ENCODE peak calls at places on chromosomes 7 and 10, in eight cellular contexts. One of them, this sample, is unnamed.

GRCh38 chr10:2525781-2526180 is 541.6 kb upstream of the PFKP start:
- DNase-seq in SJSA1: no peak
- DNase-seq in neural progenitor cell: no peak
- DNase-seq in RWPE2: no peak
- DNase-seq in naive thymus-derived CD4-positive, alpha-beta T cell: no peak
- DNase-seq in tibial artery: no peak
- DNase-seq in body of pancreas: no peak
- DNase-seq in AG04450: no peak
- DNase-seq in this sample: no peak

GRCh38 chr10:49608166-49608758 is 1.8 kb upstream of the SLC18A3 start:
- DNase-seq in SJSA1: no peak
- DNase-seq in neural progenitor cell: no peak
- DNase-seq in RWPE2: peak
- DNase-seq in naive thymus-derived CD4-positive, alpha-beta T cell: no peak
- DNase-seq in tibial artery: peak
- DNase-seq in body of pancreas: no peak
- DNase-seq in AG04450: no peak
- DNase-seq in this sample: peak

GRCh38 chr10:11610855-11611247 is 599 bp downstream of the USP6NL start:
- DNase-seq in SJSA1: no peak
- DNase-seq in neural progenitor cell: peak
- DNase-seq in RWPE2: no peak
- DNase-seq in naive thymus-derived CD4-positive, alpha-beta T cell: no peak
- DNase-seq in tibial artery: peak
- DNase-seq in body of pancreas: peak
- DNase-seq in AG04450: no peak
- DNase-seq in this sample: peak

GRCh38 chr7:74479961-74480829 is 26.5 kb downstream of the GTF2IRD1 start:
- DNase-seq in SJSA1: no peak
- DNase-seq in neural progenitor cell: peak
- DNase-seq in RWPE2: no peak
- DNase-seq in naive thymus-derived CD4-positive, alpha-beta T cell: no peak
- DNase-seq in tibial artery: peak
- DNase-seq in body of pancreas: peak
- DNase-seq in AG04450: peak
- DNase-seq in this sample: peak

GRCh38 chr7:156162451-156162850 is 350.2 kb upstream of the SHH start:
- DNase-seq in SJSA1: no peak
- DNase-seq in neural progenitor cell: no peak
- DNase-seq in RWPE2: no peak
- DNase-seq in naive thymus-derived CD4-positive, alpha-beta T cell: no peak
- DNase-seq in tibial artery: no peak
- DNase-seq in body of pancreas: no peak
- DNase-seq in AG04450: no peak
- DNase-seq in this sample: peak

GRCh38 chr7:131745645-131746248 is 189.3 kb upstream of the PODXL start:
- DNase-seq in SJSA1: no peak
- DNase-seq in neural progenitor cell: peak
- DNase-seq in RWPE2: no peak
- DNase-seq in naive thymus-derived CD4-positive, alpha-beta T cell: no peak
- DNase-seq in tibial artery: no peak
- DNase-seq in body of pancreas: peak
- DNase-seq in AG04450: no peak
- DNase-seq in this sample: peak

GRCh38 chr10:124659380-124659779 is 84.8 kb downstream of the FAM53B start:
- DNase-seq in SJSA1: no peak
- DNase-seq in neural progenitor cell: no peak
- DNase-seq in RWPE2: no peak
- DNase-seq in naive thymus-derived CD4-positive, alpha-beta T cell: no peak
- DNase-seq in tibial artery: no peak
- DNase-seq in body of pancreas: no peak
- DNase-seq in AG04450: no peak
- DNase-seq in this sample: no peak

GRCh38 chr10:110137142-110137545 is 70.3 kb upstream of the MXI1 start:
- DNase-seq in SJSA1: no peak
- DNase-seq in neural progenitor cell: peak
- DNase-seq in RWPE2: no peak
- DNase-seq in naive thymus-derived CD4-positive, alpha-beta T cell: peak
- DNase-seq in tibial artery: no peak
- DNase-seq in body of pancreas: no peak
- DNase-seq in AG04450: peak
- DNase-seq in this sample: no peak

GRCh38 chr7:128322040-128322643 is 21.6 kb downstream of the RBM28 start:
- DNase-seq in SJSA1: no peak
- DNase-seq in neural progenitor cell: peak
- DNase-seq in RWPE2: no peak
- DNase-seq in naive thymus-derived CD4-positive, alpha-beta T cell: peak
- DNase-seq in tibial artery: no peak
- DNase-seq in body of pancreas: no peak
- DNase-seq in AG04450: no peak
- DNase-seq in this sample: no peak

GRCh38 chr7:101891936-101892640 is 74.7 kb downstream of the CUX1 start:
- DNase-seq in SJSA1: no peak
- DNase-seq in neural progenitor cell: no peak
- DNase-seq in RWPE2: no peak
- DNase-seq in naive thymus-derived CD4-positive, alpha-beta T cell: no peak
- DNase-seq in tibial artery: no peak
- DNase-seq in body of pancreas: no peak
- DNase-seq in AG04450: no peak
- DNase-seq in this sample: no peak

GRCh38 chr10:77582710-77583115 is 54.9 kb downstream of the KCNMA1 start:
- DNase-seq in SJSA1: peak
- DNase-seq in neural progenitor cell: no peak
- DNase-seq in RWPE2: peak
- DNase-seq in naive thymus-derived CD4-positive, alpha-beta T cell: no peak
- DNase-seq in tibial artery: no peak
- DNase-seq in body of pancreas: peak
- DNase-seq in AG04450: no peak
- DNase-seq in this sample: no peak

GRCh38 chr10:7192831-7193348 is 217.9 kb downstream of the SFMBT2 start:
- DNase-seq in SJSA1: no peak
- DNase-seq in neural progenitor cell: no peak
- DNase-seq in RWPE2: no peak
- DNase-seq in naive thymus-derived CD4-positive, alpha-beta T cell: peak
- DNase-seq in tibial artery: no peak
- DNase-seq in body of pancreas: no peak
- DNase-seq in AG04450: no peak
- DNase-seq in this sample: no peak

GRCh38 chr10:104881740-104882139 is 240.7 kb downstream of the SORCS3 start:
- DNase-seq in SJSA1: no peak
- DNase-seq in neural progenitor cell: no peak
- DNase-seq in RWPE2: no peak
- DNase-seq in naive thymus-derived CD4-positive, alpha-beta T cell: no peak
- DNase-seq in tibial artery: no peak
- DNase-seq in body of pancreas: no peak
- DNase-seq in AG04450: no peak
- DNase-seq in this sample: no peak

GRCh38 chr10:7438196-7438986 is 27.6 kb upstream of the SFMBT2 start:
- DNase-seq in SJSA1: no peak
- DNase-seq in neural progenitor cell: no peak
- DNase-seq in RWPE2: no peak
- DNase-seq in naive thymus-derived CD4-positive, alpha-beta T cell: no peak
- DNase-seq in tibial artery: no peak
- DNase-seq in body of pancreas: no peak
- DNase-seq in AG04450: no peak
- DNase-seq in this sample: no peak

GRCh38 chr7:27134392-27134791 is 3.8 kb upstream of the HOXA4 start:
- DNase-seq in SJSA1: peak
- DNase-seq in neural progenitor cell: no peak
- DNase-seq in RWPE2: no peak
- DNase-seq in naive thymus-derived CD4-positive, alpha-beta T cell: no peak
- DNase-seq in tibial artery: no peak
- DNase-seq in body of pancreas: no peak
- DNase-seq in AG04450: peak
- DNase-seq in this sample: no peak

GRCh38 chr10:34916368-34916767 is 101.3 kb upstream of the PARD3 start:
- DNase-seq in SJSA1: no peak
- DNase-seq in neural progenitor cell: no peak
- DNase-seq in RWPE2: no peak
- DNase-seq in naive thymus-derived CD4-positive, alpha-beta T cell: no peak
- DNase-seq in tibial artery: no peak
- DNase-seq in body of pancreas: no peak
- DNase-seq in AG04450: peak
- DNase-seq in this sample: no peak

GRCh38 chr10:68271104-68271882 is 39.4 kb upstream of the ATOH7 start:
- DNase-seq in SJSA1: no peak
- DNase-seq in neural progenitor cell: peak
- DNase-seq in RWPE2: no peak
- DNase-seq in naive thymus-derived CD4-positive, alpha-beta T cell: no peak
- DNase-seq in tibial artery: no peak
- DNase-seq in body of pancreas: no peak
- DNase-seq in AG04450: no peak
- DNase-seq in this sample: no peak

GRCh38 chr10:109961181-109962001 is 38.1 kb upstream of the XPNPEP1 start:
- DNase-seq in SJSA1: no peak
- DNase-seq in neural progenitor cell: no peak
- DNase-seq in RWPE2: no peak
- DNase-seq in naive thymus-derived CD4-positive, alpha-beta T cell: no peak
- DNase-seq in tibial artery: no peak
- DNase-seq in body of pancreas: no peak
- DNase-seq in AG04450: no peak
- DNase-seq in this sample: no peak

GRCh38 chr7:135717686-135718085 is 10.3 kb downstream of the SLC13A4 start:
- DNase-seq in SJSA1: no peak
- DNase-seq in neural progenitor cell: no peak
- DNase-seq in RWPE2: no peak
- DNase-seq in naive thymus-derived CD4-positive, alpha-beta T cell: no peak
- DNase-seq in tibial artery: no peak
- DNase-seq in body of pancreas: no peak
- DNase-seq in AG04450: no peak
- DNase-seq in this sample: no peak
- H3K27ac ChIP-seq in SJSA1: no peak
- H3K27ac ChIP-seq in neural progenitor cell: no peak
- H3K27ac ChIP-seq in RWPE2: no peak
- H3K27ac ChIP-seq in naive thymus-derived CD4-positive, alpha-beta T cell: no peak
- H3K27ac ChIP-seq in tibial artery: no peak
- H3K27ac ChIP-seq in body of pancreas: no peak
- H3K27ac ChIP-seq in AG04450: no peak
- H3K27ac ChIP-seq in this sample: no peak

GRCh38 chr10:102599565-102600327 is 44.5 kb upstream of the TRIM8 start:
- DNase-seq in SJSA1: no peak
- DNase-seq in neural progenitor cell: no peak
- DNase-seq in RWPE2: no peak
- DNase-seq in naive thymus-derived CD4-positive, alpha-beta T cell: no peak
- DNase-seq in tibial artery: no peak
- DNase-seq in body of pancreas: no peak
- DNase-seq in AG04450: no peak
- DNase-seq in this sample: no peak
- H3K27ac ChIP-seq in SJSA1: no peak
- H3K27ac ChIP-seq in neural progenitor cell: no peak
- H3K27ac ChIP-seq in RWPE2: no peak
- H3K27ac ChIP-seq in naive thymus-derived CD4-positive, alpha-beta T cell: no peak
- H3K27ac ChIP-seq in tibial artery: peak
- H3K27ac ChIP-seq in body of pancreas: no peak
- H3K27ac ChIP-seq in AG04450: no peak
- H3K27ac ChIP-seq in this sample: peak

GRCh38 chr10:44198096-44198779 is 186.7 kb downstream of the CXCL12 start:
- DNase-seq in SJSA1: no peak
- DNase-seq in neural progenitor cell: no peak
- DNase-seq in RWPE2: no peak
- DNase-seq in naive thymus-derived CD4-positive, alpha-beta T cell: no peak
- DNase-seq in tibial artery: no peak
- DNase-seq in body of pancreas: no peak
- DNase-seq in AG04450: peak
- DNase-seq in this sample: no peak
- H3K27ac ChIP-seq in SJSA1: no peak
- H3K27ac ChIP-seq in neural progenitor cell: no peak
- H3K27ac ChIP-seq in RWPE2: no peak
- H3K27ac ChIP-seq in naive thymus-derived CD4-positive, alpha-beta T cell: no peak
- H3K27ac ChIP-seq in tibial artery: peak
- H3K27ac ChIP-seq in body of pancreas: no peak
- H3K27ac ChIP-seq in AG04450: peak
- H3K27ac ChIP-seq in this sample: peak

GRCh38 chr10:71334228-71334791 is 15.3 kb downstream of the SLC29A3 start:
- DNase-seq in SJSA1: no peak
- DNase-seq in neural progenitor cell: no peak
- DNase-seq in RWPE2: no peak
- DNase-seq in naive thymus-derived CD4-positive, alpha-beta T cell: no peak
- DNase-seq in tibial artery: no peak
- DNase-seq in body of pancreas: no peak
- DNase-seq in AG04450: no peak
- DNase-seq in this sample: no peak
- H3K27ac ChIP-seq in SJSA1: no peak
- H3K27ac ChIP-seq in neural progenitor cell: no peak
- H3K27ac ChIP-seq in RWPE2: no peak
- H3K27ac ChIP-seq in naive thymus-derived CD4-positive, alpha-beta T cell: no peak
- H3K27ac ChIP-seq in tibial artery: no peak
- H3K27ac ChIP-seq in body of pancreas: no peak
- H3K27ac ChIP-seq in AG04450: no peak
- H3K27ac ChIP-seq in this sample: no peak

GRCh38 chr10:29067161-29067560 is 221.7 kb upstream of the LYZL1 start:
- DNase-seq in SJSA1: no peak
- DNase-seq in neural progenitor cell: no peak
- DNase-seq in RWPE2: no peak
- DNase-seq in naive thymus-derived CD4-positive, alpha-beta T cell: no peak
- DNase-seq in tibial artery: no peak
- DNase-seq in body of pancreas: no peak
- DNase-seq in AG04450: no peak
- DNase-seq in this sample: no peak

GRCh38 chr10:29067628-29068027 is 221.2 kb upstream of the LYZL1 start:
- DNase-seq in SJSA1: no peak
- DNase-seq in neural progenitor cell: no peak
- DNase-seq in RWPE2: no peak
- DNase-seq in naive thymus-derived CD4-positive, alpha-beta T cell: no peak
- DNase-seq in tibial artery: no peak
- DNase-seq in body of pancreas: no peak
- DNase-seq in AG04450: no peak
- DNase-seq in this sample: no peak

GRCh38 chr10:29069952-29070351 is 218.9 kb upstream of the LYZL1 start:
- DNase-seq in SJSA1: no peak
- DNase-seq in neural progenitor cell: no peak
- DNase-seq in RWPE2: no peak
- DNase-seq in naive thymus-derived CD4-positive, alpha-beta T cell: no peak
- DNase-seq in tibial artery: no peak
- DNase-seq in body of pancreas: no peak
- DNase-seq in AG04450: no peak
- DNase-seq in this sample: no peak

GRCh38 chr10:29068984-29069383 is 219.9 kb upstream of the LYZL1 start:
- DNase-seq in SJSA1: no peak
- DNase-seq in neural progenitor cell: no peak
- DNase-seq in RWPE2: no peak
- DNase-seq in naive thymus-derived CD4-positive, alpha-beta T cell: no peak
- DNase-seq in tibial artery: no peak
- DNase-seq in body of pancreas: no peak
- DNase-seq in AG04450: no peak
- DNase-seq in this sample: no peak

GRCh38 chr10:29068302-29068701 is 220.6 kb upstream of the LYZL1 start:
- DNase-seq in SJSA1: no peak
- DNase-seq in neural progenitor cell: peak
- DNase-seq in RWPE2: no peak
- DNase-seq in naive thymus-derived CD4-positive, alpha-beta T cell: no peak
- DNase-seq in tibial artery: no peak
- DNase-seq in body of pancreas: no peak
- DNase-seq in AG04450: no peak
- DNase-seq in this sample: no peak
- H3K27ac ChIP-seq in SJSA1: no peak
- H3K27ac ChIP-seq in neural progenitor cell: no peak
- H3K27ac ChIP-seq in RWPE2: no peak
- H3K27ac ChIP-seq in naive thymus-derived CD4-positive, alpha-beta T cell: no peak
- H3K27ac ChIP-seq in tibial artery: no peak
- H3K27ac ChIP-seq in body of pancreas: no peak
- H3K27ac ChIP-seq in AG04450: no peak
- H3K27ac ChIP-seq in this sample: no peak

GRCh38 chr10:127463548-127463947 is 85.6 kb upstream of the NPS start:
- DNase-seq in SJSA1: no peak
- DNase-seq in neural progenitor cell: no peak
- DNase-seq in RWPE2: no peak
- DNase-seq in naive thymus-derived CD4-positive, alpha-beta T cell: no peak
- DNase-seq in tibial artery: no peak
- DNase-seq in body of pancreas: no peak
- DNase-seq in AG04450: no peak
- DNase-seq in this sample: no peak
- H3K27ac ChIP-seq in SJSA1: no peak
- H3K27ac ChIP-seq in neural progenitor cell: no peak
- H3K27ac ChIP-seq in RWPE2: no peak
- H3K27ac ChIP-seq in naive thymus-derived CD4-positive, alpha-beta T cell: no peak
- H3K27ac ChIP-seq in tibial artery: no peak
- H3K27ac ChIP-seq in body of pancreas: no peak
- H3K27ac ChIP-seq in AG04450: no peak
- H3K27ac ChIP-seq in this sample: no peak

This sample was measured in coronary artery.